ENCODE peak calls at places on chromosomes 2 and 18, in five cellular contexts. P is iPS DF 6.9, J is neural progenitor cell, U is stomach, C is cardiac muscle cell. L is an unnamed sample. For H3K36me3 and H3K4me1, the result is how much of the 10 kb centered on the place peaks cover.

GRCh38 chr2:181130686-181131085 is 150.3 kb downstream of the UBE2E3 start:
- DNase-seq in P (no peak), U (no peak), J (no peak), C (peak), L (no peak)

GRCh38 chr2:236909802-236910201 is 175.9 kb upstream of the COPS8 start:
- DNase-seq in J (no peak), P (no peak), U (no peak), C (no peak), L (no peak)

GRCh38 chr2:28311660-28312249 is 80.9 kb upstream of the FOSL2 start:
- DNase-seq in C (no peak), U (no peak), P (no peak), J (no peak), L (no peak)

GRCh38 chr2:46580416-46580815 is 101.1 kb downstream of the TMEM247 start:
- DNase-seq in C (no peak), U (no peak), P (no peak), J (no peak), L (no peak)

GRCh38 chr2:190668892-190669291 is 20.0 kb downstream of the NAB1 start:
- DNase-seq in J (no peak), C (no peak), U (no peak), P (no peak), L (no peak)

GRCh38 chr2:64686283-64686956 is 32.7 kb upstream of the SERTAD2 start:
- DNase-seq in U (no peak), C (no peak), P (no peak), J (no peak), L (no peak)

GRCh38 chr2:106189764-106190468 is 4.2 kb downstream of the UXS1 start:
- DNase-seq in U (no peak), J (no peak), C (peak), P (no peak), L (no peak)

GRCh38 chr2:220916931-220917330 is 655.2 kb downstream of the EPHA4 start:
- DNase-seq in P (no peak), U (no peak), J (no peak), C (no peak), L (no peak)

GRCh38 chr2:221447310-221447709 is 124.8 kb downstream of the EPHA4 start:
- DNase-seq in P (no peak), U (no peak), J (peak), C (peak), L (no peak)

GRCh38 chr2:73089270-73090030 is 17.9 kb upstream of the SFXN5 start:
- DNase-seq in U (peak), C (peak), P (no peak), J (no peak), L (peak)

GRCh38 chr2:38178556-38179419 is 102.8 kb upstream of the CYP1B1 start:
- DNase-seq in U (no peak), P (no peak), J (no peak), C (peak), L (no peak)

GRCh38 chr18:47931707-47932103 is 1.2 kb upstream of the SMAD2 start:
- DNase-seq in C (peak), J (peak), P (no peak), U (peak), L (no peak)

GRCh38 chr2:57516740-57517340 is 529.8 kb upstream of the VRK2 start:
- DNase-seq in U (no peak), C (peak), J (peak), P (no peak), L (no peak)

GRCh38 chr2:9388950-9389911 is 34.1 kb downstream of the ITGB1BP1 start:
- DNase-seq in U (no peak), P (no peak), J (no peak), C (no peak), L (no peak)

GRCh38 chr2:220434365-220434764 is 806.9 kb downstream of the SLC4A3 start:
- DNase-seq in U (no peak), J (no peak), C (peak), P (no peak), L (no peak)

GRCh38 chr2:164903214-164903613 is 52.1 kb downstream of the SLC38A11 start:
- DNase-seq in J (no peak), U (no peak), C (peak), P (no peak), L (no peak)

DNA sequence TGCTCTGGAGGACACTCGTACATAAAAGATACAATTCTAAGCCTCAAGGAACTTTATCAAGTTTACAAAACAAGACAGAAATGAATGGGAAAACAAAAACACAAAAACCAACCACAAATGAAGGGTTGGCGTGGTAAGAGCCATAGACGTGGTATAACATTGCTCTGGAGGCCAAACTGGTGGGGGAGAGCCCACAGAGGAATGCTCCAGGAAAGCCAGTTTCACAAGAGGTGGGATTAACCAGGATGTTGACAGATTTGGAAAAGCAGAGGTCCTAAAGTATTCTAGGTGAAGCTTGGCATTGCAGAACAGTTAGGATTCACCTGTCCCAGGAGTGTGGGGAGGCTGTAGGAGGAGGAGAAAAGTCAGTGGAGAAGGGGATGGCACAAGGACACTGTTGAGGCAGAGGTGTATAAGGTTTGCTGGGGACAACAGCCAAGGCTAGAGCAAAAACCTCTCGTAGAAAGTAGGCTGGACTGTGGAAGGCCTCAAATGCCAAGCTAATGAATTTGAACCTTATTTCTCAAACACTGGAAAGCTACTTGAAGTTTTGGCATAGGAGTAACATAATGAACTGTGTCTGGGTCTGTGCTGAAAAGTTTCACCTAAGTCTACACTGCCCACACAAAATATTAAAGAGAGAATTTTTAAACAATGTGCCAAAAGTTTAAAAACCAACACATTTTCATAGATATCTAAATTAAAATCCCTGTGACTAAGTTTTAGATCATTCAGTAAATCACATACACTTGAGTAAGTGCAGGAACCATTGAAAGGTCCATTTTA is 135.0 kb downstream of the THADA start:
- DNase-seq in U (no peak), J (no peak), P (no peak), C (peak), L (no peak)
- H3K27ac ChIP-seq in U (peak), J (no peak), P (no peak), C (no peak), L (peak)

GRCh38 chr18:62258606-62259005 is 66.5 kb upstream of the TNFRSF11A start:
- DNase-seq in J (no peak), U (no peak), C (no peak), P (no peak), L (no peak)
- H3K36me3 ChIP-seq in J (under half), U (half or more), C (under half), P (under half), L (half or more)

DNA sequence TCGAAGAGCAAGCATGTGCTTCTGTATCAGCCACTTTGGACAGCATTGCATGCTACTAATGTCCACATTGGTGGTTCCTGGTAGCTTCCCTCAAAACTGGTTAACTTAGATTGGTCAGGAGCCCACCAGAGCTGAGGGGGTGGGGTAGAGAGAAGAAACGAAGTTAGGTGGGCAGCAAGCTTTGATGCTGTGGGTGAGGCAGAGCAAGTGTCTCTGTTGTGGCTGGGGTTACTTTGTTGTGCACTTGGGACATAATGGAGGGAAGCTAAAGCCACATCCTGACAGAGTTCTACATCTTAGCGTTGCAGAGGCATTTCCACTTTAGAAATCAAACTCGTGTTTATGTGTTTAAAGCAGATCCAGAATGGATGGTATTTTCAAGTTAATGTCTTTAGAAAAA is 82.7 kb downstream of the FAM168B start:
- DNase-seq in U (no peak), P (no peak), J (no peak), C (no peak), L (no peak)
- H3K4me1 ChIP-seq in U (under half), P (under half), J (under half), C (under half), L (under half)

GRCh38 chr2:30425326-30425725 is 21.7 kb upstream of the LCLAT1 start:
- DNase-seq in C (no peak), P (no peak), U (no peak), J (no peak), L (no peak)

GRCh38 chr2:30424231-30424630 is 22.8 kb upstream of the LCLAT1 start:
- DNase-seq in U (no peak), J (no peak), P (no peak), C (no peak), L (no peak)

GRCh38 chr2:30421026-30421425 is 26.0 kb upstream of the LCLAT1 start:
- DNase-seq in P (no peak), C (no peak), J (no peak), U (no peak), L (no peak)

GRCh38 chr2:30422437-30422805 is 24.6 kb upstream of the LCLAT1 start:
- DNase-seq in P (no peak), J (no peak), U (peak), C (peak), L (peak)

GRCh38 chr2:30421551-30422436 is 25.3 kb upstream of the LCLAT1 start:
- DNase-seq in C (peak), J (peak), P (no peak), U (no peak), L (no peak)
- H3K27ac ChIP-seq in C (peak), J (no peak), P (no peak), U (peak), L (peak)

DNA sequence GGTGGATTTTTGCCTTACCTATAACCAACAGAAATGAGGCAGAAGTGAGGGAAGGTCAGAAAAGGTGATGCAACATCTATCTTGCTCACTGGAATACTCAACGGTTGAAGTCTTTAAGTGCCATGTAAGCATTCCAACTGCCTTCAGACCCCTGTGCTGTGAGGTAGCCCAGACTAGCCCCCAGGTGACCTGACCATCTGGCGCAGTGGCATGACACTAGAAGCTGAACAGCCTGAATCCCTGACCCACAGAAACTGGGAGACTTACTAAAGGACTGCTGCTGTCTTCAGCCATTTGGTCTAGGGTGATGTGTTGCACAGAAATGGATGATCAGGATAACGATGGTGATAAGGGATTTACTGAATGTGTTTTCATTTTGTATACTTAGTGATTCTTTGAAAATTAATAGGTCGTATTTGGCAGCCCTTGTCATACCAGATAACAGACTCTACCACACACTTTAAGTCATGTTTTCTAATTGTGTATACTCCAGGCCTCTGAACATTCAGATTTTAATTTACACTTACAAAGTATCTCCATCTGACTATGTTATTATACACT is 161.5 kb downstream of the STK39 start:
- DNase-seq in U (no peak), P (no peak), C (no peak), J (no peak), L (no peak)
- H3K36me3 ChIP-seq in U (under half), P (under half), C (under half), J (under half), L (under half)

DNA sequence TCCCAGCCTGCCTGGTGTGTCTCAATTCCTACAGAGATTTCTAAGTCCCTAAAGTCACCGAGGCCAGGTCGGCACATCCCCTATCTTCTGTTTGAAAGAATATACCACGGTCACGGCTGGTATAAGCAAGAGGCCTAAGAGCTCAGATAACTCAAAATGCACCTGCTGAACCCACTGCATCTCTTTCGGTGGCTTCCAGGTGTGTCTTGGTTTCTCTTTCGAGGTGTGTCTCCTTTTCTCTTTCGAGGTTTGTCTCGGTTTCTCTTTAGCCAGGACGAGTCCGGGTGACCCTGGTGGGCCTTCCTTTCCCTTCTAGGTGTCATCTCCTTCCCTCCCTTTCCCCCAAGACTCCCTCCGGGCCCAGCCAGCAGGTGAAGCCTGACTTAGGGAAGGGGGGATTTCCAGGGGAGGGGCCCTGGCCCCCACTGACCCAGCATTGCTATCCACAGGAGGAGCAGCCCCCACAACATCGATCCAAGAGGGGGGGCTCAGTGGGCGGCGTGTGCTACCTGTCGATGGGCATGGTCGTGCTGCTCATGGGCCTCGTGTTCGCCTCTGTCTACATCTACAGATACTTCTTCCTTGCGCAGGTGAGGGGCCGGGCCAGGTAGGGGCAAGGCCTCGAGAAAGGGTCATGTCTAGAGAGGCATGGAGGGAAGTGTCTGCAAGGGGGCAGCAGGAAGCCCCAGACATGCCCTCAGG is 8.4 kb downstream of the ITM2C start:
- DNase-seq in J (no peak), U (peak), P (no peak), C (no peak), L (no peak)
- H3K4me1 ChIP-seq in J (under half), U (under half), P (under half), C (under half), L (under half)

GRCh38 chr2:55118643-55119065 is 68.4 kb upstream of the RTN4 start:
- DNase-seq in C (no peak), J (no peak), P (no peak), U (no peak), L (no peak)

GRCh38 chr2:55115795-55116597 is 65.7 kb upstream of the RTN4 start:
- DNase-seq in P (no peak), J (no peak), U (no peak), C (peak), L (no peak)

GRCh38 chr2:55116966-55117365 is 66.7 kb upstream of the RTN4 start:
- DNase-seq in P (no peak), C (no peak), J (no peak), U (no peak), L (no peak)

GRCh38 chr2:55114597-55114996 is 64.3 kb upstream of the RTN4 start:
- DNase-seq in C (no peak), P (no peak), J (no peak), U (no peak), L (no peak)

GRCh38 chr2:55116598-55116964 is 66.3 kb upstream of the RTN4 start:
- DNase-seq in C (no peak), J (no peak), P (no peak), U (no peak), L (no peak)
- H3K27ac ChIP-seq in C (no peak), J (no peak), P (no peak), U (no peak), L (no peak)

GRCh38 chr2:3580449-3580848 is 5.4 kb downstream of the RPS7 start:
- DNase-seq in C (no peak), J (no peak), U (no peak), P (no peak), L (no peak)
- H3K36me3 ChIP-seq in C (half or more), J (under half), U (half or more), P (under half), L (half or more)

GRCh38 chr2:41925009-41925408 is 122.8 kb upstream of the PKDCC start:
- DNase-seq in U (no peak), J (no peak), P (no peak), C (no peak), L (no peak)
- H3K4me1 ChIP-seq in U (under half), J (under half), P (under half), C (under half), L (half or more)

L was measured in left ventricle myocardium inferior.